ENCODE peak calls at places on chromosome 21, in five cellular contexts. One of them, this sample, is unnamed.

GRCh38 chr21:34189506-34189905 is 116.1 kb downstream of the MRPS6 start:
- DNase-seq in NCI-H345: no peak
- DNase-seq in GM19239: no peak
- DNase-seq in T-helper 2 cell: no peak
- DNase-seq in GM12891: no peak
- DNase-seq in this sample: no peak

GRCh38 chr21:18549214-18549905 is 145.8 kb upstream of the TMPRSS15 start:
- DNase-seq in NCI-H345: no peak
- DNase-seq in GM19239: no peak
- DNase-seq in T-helper 2 cell: no peak
- DNase-seq in GM12891: no peak
- DNase-seq in this sample: no peak

GRCh38 chr21:25297117-25297516 is 310.2 kb downstream of the MRPL39 start:
- DNase-seq in NCI-H345: peak; percentile 56
- DNase-seq in GM19239: no peak
- DNase-seq in T-helper 2 cell: no peak
- DNase-seq in GM12891: no peak
- DNase-seq in this sample: no peak

GRCh38 chr21:16976132-16976666 is 536.6 kb upstream of the CXADR start:
- DNase-seq in NCI-H345: no peak
- DNase-seq in GM19239: no peak
- DNase-seq in T-helper 2 cell: no peak
- DNase-seq in GM12891: no peak
- DNase-seq in this sample: no peak

GRCh38 chr21:38136201-38136600 is 120.6 kb upstream of the KCNJ15 start:
- DNase-seq in NCI-H345: no peak
- DNase-seq in GM19239: no peak
- DNase-seq in T-helper 2 cell: no peak
- DNase-seq in GM12891: no peak
- DNase-seq in this sample: no peak

GRCh38 chr21:45073301-45074047 is 906 bp upstream of the ADARB1 start:
- DNase-seq in NCI-H345: peak; percentile 60
- DNase-seq in GM19239: peak; percentile 27
- DNase-seq in T-helper 2 cell: no peak
- DNase-seq in GM12891: no peak
- DNase-seq in this sample: no peak

GRCh38 chr21:38646213-38646837 is 148.0 kb upstream of the ERG start:
- DNase-seq in NCI-H345: no peak
- DNase-seq in GM19239: no peak
- DNase-seq in T-helper 2 cell: no peak
- DNase-seq in GM12891: no peak
- DNase-seq in this sample: no peak

GRCh38 chr21:45856422-45856821 is 125.1 kb upstream of the COL6A1 start:
- DNase-seq in NCI-H345: no peak
- DNase-seq in GM19239: no peak
- DNase-seq in T-helper 2 cell: no peak
- DNase-seq in GM12891: no peak
- DNase-seq in this sample: no peak

GRCh38 chr21:32484706-32485380 is 72.3 kb downstream of the EVA1C start:
- DNase-seq in NCI-H345: no peak
- DNase-seq in GM19239: no peak
- DNase-seq in T-helper 2 cell: no peak
- DNase-seq in GM12891: no peak
- DNase-seq in this sample: peak; percentile 22

GRCh38 chr21:45612096-45613019 is 31.2 kb upstream of the PCBP3 start:
- DNase-seq in NCI-H345: no peak
- DNase-seq in GM19239: no peak
- DNase-seq in T-helper 2 cell: no peak
- DNase-seq in GM12891: no peak
- DNase-seq in this sample: no peak

GRCh38 chr21:29606613-29607012 is 307.9 kb downstream of the BACH1 start:
- DNase-seq in NCI-H345: no peak
- DNase-seq in GM19239: no peak
- DNase-seq in T-helper 2 cell: no peak
- DNase-seq in GM12891: no peak
- DNase-seq in this sample: no peak

GRCh38 chr21:17427157-17427556 is 85.7 kb upstream of the CXADR start:
- DNase-seq in NCI-H345: no peak
- DNase-seq in GM19239: no peak
- DNase-seq in T-helper 2 cell: no peak
- DNase-seq in GM12891: no peak
- DNase-seq in this sample: peak; percentile 49

GRCh38 chr21:46435786-46436227 is 22.9 kb upstream of the DIP2A start:
- DNase-seq in NCI-H345: no peak
- DNase-seq in GM19239: no peak
- DNase-seq in T-helper 2 cell: no peak
- DNase-seq in GM12891: no peak
- DNase-seq in this sample: no peak

GRCh38 chr21:44804762-44805161 is 3.1 kb upstream of the UBE2G2 start:
- DNase-seq in NCI-H345: no peak
- DNase-seq in GM19239: no peak
- DNase-seq in T-helper 2 cell: no peak
- DNase-seq in GM12891: no peak
- DNase-seq in this sample: no peak

GRCh38 chr21:33212159-33212851 is 17.4 kb upstream of the IFNAR2 start:
- DNase-seq in NCI-H345: no peak
- DNase-seq in GM19239: no peak
- DNase-seq in T-helper 2 cell: no peak
- DNase-seq in GM12891: no peak
- DNase-seq in this sample: no peak

GRCh38 chr21:28135646-28136045 is 857.0 kb downstream of the LTN1 start:
- DNase-seq in NCI-H345: no peak
- DNase-seq in GM19239: no peak
- DNase-seq in T-helper 2 cell: no peak
- DNase-seq in GM12891: no peak
- DNase-seq in this sample: no peak

GRCh38 chr21:36747815-36748381 is 49.0 kb downstream of the SIM2 start:
- DNase-seq in NCI-H345: peak; percentile 32
- DNase-seq in GM19239: peak; percentile 41
- DNase-seq in T-helper 2 cell: no peak
- DNase-seq in GM12891: peak; percentile 73
- DNase-seq in this sample: peak; percentile 22

GRCh38 chr21:34580181-34580700 is 34.7 kb downstream of the RCAN1 start:
- DNase-seq in NCI-H345: no peak
- DNase-seq in GM19239: no peak
- DNase-seq in T-helper 2 cell: no peak
- DNase-seq in GM12891: no peak
- DNase-seq in this sample: no peak

GRCh38 chr21:24545807-24546361 is 1061.4 kb downstream of the MRPL39 start:
- DNase-seq in NCI-H345: no peak
- DNase-seq in GM19239: no peak
- DNase-seq in T-helper 2 cell: no peak
- DNase-seq in GM12891: no peak
- DNase-seq in this sample: no peak

GRCh38 chr21:14956826-14957225 is 108.0 kb downstream of the NRIP1 start:
- DNase-seq in NCI-H345: no peak
- DNase-seq in GM19239: no peak
- DNase-seq in T-helper 2 cell: no peak
- DNase-seq in GM12891: no peak
- DNase-seq in this sample: no peak

GRCh38 chr21:27306821-27307746 is 340.2 kb upstream of the ADAMTS5 start:
- DNase-seq in NCI-H345: no peak
- DNase-seq in GM19239: no peak
- DNase-seq in T-helper 2 cell: no peak
- DNase-seq in GM12891: no peak
- DNase-seq in this sample: no peak

GRCh38 chr21:42080788-42081083 is 9.6 kb downstream of the UMODL1 start:
- DNase-seq in NCI-H345: no peak
- DNase-seq in GM19239: no peak
- DNase-seq in T-helper 2 cell: no peak
- DNase-seq in GM12891: no peak
- DNase-seq in this sample: no peak

GRCh38 chr21:24045775-24046215 is 1561.5 kb downstream of the MRPL39 start:
- DNase-seq in NCI-H345: no peak
- DNase-seq in GM19239: no peak
- DNase-seq in T-helper 2 cell: no peak
- DNase-seq in GM12891: no peak
- DNase-seq in this sample: peak; percentile 86

GRCh38 chr21:31117046-31117916 is 79.0 kb upstream of the KRTAP19-8 start:
- DNase-seq in NCI-H345: no peak
- DNase-seq in GM19239: no peak
- DNase-seq in T-helper 2 cell: no peak
- DNase-seq in GM12891: no peak
- DNase-seq in this sample: no peak

GRCh38 chr21:36499578-36500471 is 19.9 kb upstream of the CLDN14 start:
- DNase-seq in NCI-H345: peak; percentile 32
- DNase-seq in GM19239: no peak
- DNase-seq in T-helper 2 cell: no peak
- DNase-seq in GM12891: no peak
- DNase-seq in this sample: no peak

GRCh38 chr21:36859744-36860501 is 106.5 kb downstream of the HLCS start:
- DNase-seq in NCI-H345: no peak
- DNase-seq in GM19239: peak; percentile 28
- DNase-seq in T-helper 2 cell: no peak
- DNase-seq in GM12891: no peak
- DNase-seq in this sample: no peak

GRCh38 chr21:35412231-35412630 is 363.1 kb upstream of the RUNX1 start:
- DNase-seq in NCI-H345: no peak
- DNase-seq in GM19239: no peak
- DNase-seq in T-helper 2 cell: no peak
- DNase-seq in GM12891: no peak
- DNase-seq in this sample: no peak

GRCh38 chr21:44700101-44701022 is 3.4 kb downstream of the KRTAP10-12 start:
- DNase-seq in NCI-H345: no peak
- DNase-seq in GM19239: no peak
- DNase-seq in T-helper 2 cell: no peak
- DNase-seq in GM12891: no peak
- DNase-seq in this sample: no peak

GRCh38 chr21:35922618-35923017 is 137.7 kb downstream of the SETD4 start:
- DNase-seq in NCI-H345: no peak
- DNase-seq in GM19239: no peak
- DNase-seq in T-helper 2 cell: no peak
- DNase-seq in GM12891: no peak
- DNase-seq in this sample: no peak

GRCh38 chr21:39313042-39313456 is 383 bp downstream of the BRWD1 start:
- DNase-seq in NCI-H345: peak; percentile 63
- DNase-seq in GM19239: peak; percentile 21
- DNase-seq in T-helper 2 cell: peak; percentile 5
- DNase-seq in GM12891: peak; percentile 15
- DNase-seq in this sample: no peak

GRCh38 chr21:16742116-16742515 is 770.7 kb upstream of the CXADR start:
- DNase-seq in NCI-H345: no peak
- DNase-seq in GM19239: no peak
- DNase-seq in T-helper 2 cell: no peak
- DNase-seq in GM12891: no peak
- DNase-seq in this sample: peak; percentile 36

GRCh38 chr21:33661146-33661545 is 18.8 kb downstream of the ITSN1 start:
- DNase-seq in NCI-H345: no peak
- DNase-seq in GM19239: no peak
- DNase-seq in T-helper 2 cell: no peak
- DNase-seq in GM12891: no peak
- DNase-seq in this sample: no peak

GRCh38 chr21:26797878-26798456 is 47.2 kb downstream of the ADAMTS1 start:
- DNase-seq in NCI-H345: no peak
- DNase-seq in GM19239: no peak
- DNase-seq in T-helper 2 cell: no peak
- DNase-seq in GM12891: no peak
- DNase-seq in this sample: no peak

GRCh38 chr21:46117586-46118304 is 19.8 kb downstream of the COL6A2 start:
- DNase-seq in NCI-H345: no peak
- DNase-seq in GM19239: no peak
- DNase-seq in T-helper 2 cell: no peak
- DNase-seq in GM12891: peak; percentile 24
- DNase-seq in this sample: no peak

GRCh38 chr21:37374026-37374425 is 7.5 kb downstream of the DYRK1A start:
- DNase-seq in NCI-H345: no peak
- DNase-seq in GM19239: no peak
- DNase-seq in T-helper 2 cell: no peak
- DNase-seq in GM12891: no peak
- DNase-seq in this sample: no peak

GRCh38 chr21:45513003-45513706 is 29.1 kb downstream of the SLC19A1 start:
- DNase-seq in NCI-H345: no peak
- DNase-seq in GM19239: no peak
- DNase-seq in T-helper 2 cell: no peak
- DNase-seq in GM12891: no peak
- DNase-seq in this sample: no peak

GRCh38 chr21:17602874-17603273 is 9.8 kb downstream of the BTG3 start:
- DNase-seq in NCI-H345: no peak
- DNase-seq in GM19239: no peak
- DNase-seq in T-helper 2 cell: no peak
- DNase-seq in GM12891: no peak
- DNase-seq in this sample: no peak

GRCh38 chr21:15826147-15826780 is 96.5 kb downstream of the USP25 start:
- DNase-seq in NCI-H345: no peak
- DNase-seq in GM19239: no peak
- DNase-seq in T-helper 2 cell: no peak
- DNase-seq in GM12891: no peak
- DNase-seq in this sample: no peak